ENCODE peak calls at places on chromosomes 1 and 21, in four cellular contexts. Y is A549, B is GM23338, M is mammary epithelial cell. A is an unnamed sample. For H3K4me1, the result is how much of the 10 kb centered on the place peaks cover.

GRCh38 chr1:28329395-28330153 is 734 bp downstream of the MED18 start:
- DNase-seq in Y (peak), B (peak), M (no peak), A (peak)

GRCh38 chr1:114482585-114482984 is 28.4 kb downstream of the TRIM33 start:
- DNase-seq in Y (no peak), B (peak), M (no peak), A (no peak)

GRCh38 chr1:36369061-36369470 is 16.7 kb downstream of the STK40 start:
- DNase-seq in Y (peak), B (peak), M (peak), A (no peak)

GRCh38 chr1:116565222-116565621 is 5.6 kb downstream of the CD58 start:
- DNase-seq in Y (no peak), B (no peak), M (no peak), A (no peak)

GRCh38 chr1:16980473-16981268 is at the start of gene MFAP2:
- DNase-seq in Y (no peak), B (peak), M (peak), A (no peak)

GRCh38 chr1:194175251-194175650 is 988.8 kb upstream of the B3GALT2 start:
- DNase-seq in Y (no peak), B (no peak), M (no peak), A (no peak)

GRCh38 chr1:226365166-226365565 is 42.7 kb downstream of the PARP1 start:
- DNase-seq in Y (no peak), B (no peak), M (no peak), A (no peak)

GRCh38 chr1:151403612-151404011 is 4.2 kb downstream of the PSMB4 start:
- DNase-seq in Y (no peak), B (no peak), M (no peak), A (no peak)

GRCh38 chr1:67724928-67725560 is 40.0 kb downstream of the GADD45A start:
- DNase-seq in Y (peak), B (no peak), M (peak), A (no peak)

GRCh38 chr1:61124078-61124477 is 41.7 kb downstream of the NFIA start:
- DNase-seq in Y (no peak), B (no peak), M (no peak), A (no peak)

GRCh38 chr1:211738096-211738708 is 62.8 kb upstream of the NEK2 start:
- DNase-seq in Y (no peak), B (no peak), M (no peak), A (no peak)

GRCh38 chr1:163174524-163175437 is 27.9 kb downstream of the RGS5 start:
- DNase-seq in Y (peak), B (peak), M (peak), A (peak)

GRCh38 chr1:215474940-215475339 is 92.2 kb upstream of the KCTD3 start:
- DNase-seq in Y (no peak), B (no peak), M (no peak), A (no peak)

GRCh38 chr1:115952547-115952946 is 23.8 kb upstream of the SLC22A15 start:
- DNase-seq in Y (no peak), B (no peak), M (no peak), A (no peak)

GRCh38 chr1:15531003-15531402 is 4.4 kb downstream of the DNAJC16 start:
- DNase-seq in Y (no peak), B (no peak), M (no peak), A (no peak)

GRCh38 chr1:93965888-93966287 is 56.7 kb upstream of the GCLM start:
- DNase-seq in Y (no peak), B (no peak), M (peak), A (no peak)

GRCh38 chr1:22024485-22025367 is 23.3 kb downstream of the CELA3A start:
- DNase-seq in Y (peak), B (peak), M (no peak), A (peak)

GRCh38 chr1:97252076-97252475 is 530.5 kb downstream of the PTBP2 start:
- DNase-seq in Y (peak), B (no peak), M (peak), A (no peak)

GRCh38 chr1:119361205-119361604 is 7.4 kb upstream of the HAO2 start:
- DNase-seq in Y (no peak), B (no peak), M (no peak), A (no peak)

GRCh38 chr1:6008696-6009095 is 16.5 kb upstream of the NPHP4 start:
- DNase-seq in Y (no peak), B (no peak), M (no peak), A (peak)

GRCh38 chr1:22204989-22205913 is 62.4 kb upstream of the WNT4 start:
- DNase-seq in Y (peak), B (no peak), M (no peak), A (no peak)

GRCh38 chr1:10449731-10450130 is at the start of gene CORT:
- DNase-seq in Y (no peak), B (no peak), M (no peak), A (no peak)

GRCh38 chr1:222734740-222735139 is 2.3 kb upstream of the FAM177B start:
- DNase-seq in Y (no peak), B (no peak), M (no peak), A (no peak)

GRCh38 chr1:86018311-86018923 is 138.2 kb downstream of the COL24A1 start:
- DNase-seq in Y (peak), B (peak), M (peak), A (no peak)

GRCh38 chr1:65045022-65045786 is 78.9 kb upstream of the JAK1 start:
- DNase-seq in Y (no peak), B (no peak), M (no peak), A (no peak)

GRCh38 chr1:230937370-230937769 is 41.3 kb downstream of the TTC13 start:
- DNase-seq in Y (no peak), B (no peak), M (no peak), A (no peak)

GRCh38 chr1:18951818-18952391 is 4.6 kb downstream of the IFFO2 start:
- DNase-seq in Y (no peak), B (no peak), M (peak), A (no peak)

GRCh38 chr1:175524003-175524402 is 219.4 kb downstream of the TNR start:
- DNase-seq in Y (no peak), B (no peak), M (no peak), A (no peak)

GRCh38 chr1:20279507-20279906 is 11.2 kb upstream of the VWA5B1 start:
- DNase-seq in Y (peak), B (no peak), M (peak), A (no peak)

GRCh38 chr1:247409869-247410544 is 6.0 kb upstream of the NLRP3 start:
- DNase-seq in Y (no peak), B (no peak), M (no peak), A (no peak)

GRCh38 chr1:79323240-79324025 is 316.9 kb upstream of the ADGRL4 start:
- DNase-seq in Y (peak), B (no peak), M (peak), A (no peak)

DNA sequence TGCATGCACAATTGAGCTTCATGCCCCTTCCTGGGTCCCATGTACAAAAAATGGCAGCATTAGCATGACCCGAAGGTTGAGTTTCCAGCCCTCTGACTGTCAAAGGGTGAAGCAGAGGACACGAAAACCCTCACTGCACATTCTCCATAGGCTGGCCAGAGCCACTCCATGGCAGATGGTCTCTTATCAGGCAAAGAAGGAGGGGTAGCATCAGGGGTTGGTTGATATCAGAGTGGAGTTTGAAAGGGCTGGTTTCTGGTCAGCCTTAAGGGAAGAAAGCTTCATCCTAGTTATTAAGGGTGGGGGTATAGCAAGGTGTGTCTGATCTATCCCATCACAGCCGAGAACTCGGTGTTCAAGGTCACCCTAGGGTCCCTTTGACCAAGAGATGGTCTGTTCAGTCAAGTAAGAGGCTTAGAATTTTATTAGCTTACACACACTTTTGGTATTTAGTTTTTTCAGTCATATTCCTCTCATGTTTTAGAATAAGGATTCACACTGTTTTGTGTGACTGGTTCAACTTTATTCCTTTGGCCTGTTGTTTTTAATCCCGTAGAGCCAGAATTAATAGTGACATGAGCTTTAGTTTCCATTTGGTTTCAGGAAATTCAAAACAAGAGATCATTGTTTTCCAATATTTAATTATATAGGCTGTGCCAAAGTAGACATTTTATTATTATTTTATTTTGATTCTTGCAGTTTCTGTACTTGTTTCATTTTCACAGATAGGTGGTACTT is 199.9 kb upstream of the FMN2 start:
- DNase-seq in Y (no peak), B (no peak), M (no peak), A (no peak)
- H3K4me3 ChIP-seq in Y (no peak), B (no peak), M (no peak), A (no peak)

GRCh38 chr1:24555591-24556413 is at the start of gene NCMAP:
- DNase-seq in Y (no peak), B (peak), M (no peak), A (peak)
- H3K4me1 ChIP-seq in Y (under half), B (under half), M (under half), A (under half)

GRCh38 chr1:221069956-221070355 is 190.7 kb downstream of the HLX start:
- DNase-seq in Y (no peak), B (no peak), M (no peak), A (no peak)
- H3K4me3 ChIP-seq in Y (no peak), B (no peak), M (no peak), A (no peak)

GRCh38 chr1:165892935-165893334 is 65.5 kb downstream of the UCK2 start:
- DNase-seq in Y (no peak), B (no peak), M (no peak), A (no peak)

GRCh38 chr1:165894591-165894990 is 67.2 kb downstream of the UCK2 start:
- DNase-seq in Y (peak), B (no peak), M (no peak), A (no peak)

GRCh38 chr1:165895451-165895871 is 68.0 kb downstream of the UCK2 start:
- DNase-seq in Y (no peak), B (no peak), M (no peak), A (no peak)

GRCh38 chr1:165891461-165891860 is 64.0 kb downstream of the UCK2 start:
- DNase-seq in Y (no peak), B (no peak), M (no peak), A (no peak)

DNA sequence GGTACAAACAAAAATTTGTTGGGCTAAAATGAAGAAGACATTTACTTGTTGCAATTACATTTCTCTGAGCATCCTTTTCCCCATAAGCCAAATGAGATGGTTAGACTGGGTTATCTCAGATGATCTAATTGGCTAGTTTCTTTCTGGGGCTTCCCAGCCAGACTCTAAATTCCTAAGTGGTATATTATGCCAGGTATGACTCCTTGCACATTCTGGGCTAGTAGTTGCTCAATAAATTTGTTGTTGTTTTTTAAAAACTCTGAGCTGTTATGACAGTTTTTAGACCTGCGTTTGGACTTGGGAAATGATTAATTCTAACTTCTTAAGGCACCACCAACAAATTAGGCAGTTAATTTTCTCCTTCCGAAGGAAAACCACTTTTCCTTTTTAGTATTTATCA is 66.1 kb downstream of the UCK2 start:
- DNase-seq in Y (no peak), B (no peak), M (no peak), A (no peak)
- H3K4me1 ChIP-seq in Y (under half), B (under half), M (under half), A (under half)

DNA sequence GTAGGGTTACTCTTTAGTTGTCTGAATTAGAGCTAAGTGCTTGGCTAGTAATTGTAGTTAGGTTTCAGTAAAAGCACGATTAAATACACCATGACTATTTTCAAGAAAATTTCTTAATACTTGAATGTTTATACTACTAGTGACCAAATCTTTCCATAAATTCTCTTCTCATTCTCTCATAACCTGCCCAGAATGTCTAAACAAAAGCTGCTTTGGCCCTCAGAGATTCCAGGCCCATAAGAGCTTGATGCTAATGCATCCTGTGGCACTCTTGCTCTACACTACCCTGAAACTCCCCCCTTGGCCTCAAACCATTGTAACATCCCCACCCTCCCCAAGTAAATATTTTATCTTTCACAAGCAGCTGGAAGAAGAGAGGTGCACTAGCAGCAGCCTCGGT is 315.4 kb upstream of the PLXNA2 start:
- DNase-seq in Y (no peak), B (no peak), M (no peak), A (no peak)
- H3K4me3 ChIP-seq in Y (no peak), B (no peak), M (no peak), A (no peak)

GRCh38 chr21:42663200-42663483 is 9.7 kb downstream of the PDE9A start:
- DNase-seq in Y (no peak), B (no peak), M (no peak), A (no peak)

GRCh38 chr21:42664614-42665013 is 11.2 kb downstream of the PDE9A start:
- DNase-seq in Y (no peak), B (no peak), M (no peak), A (peak)

GRCh38 chr21:42662430-42663199 is 9.2 kb downstream of the PDE9A start:
- DNase-seq in Y (no peak), B (no peak), M (no peak), A (no peak)

GRCh38 chr21:42665026-42665425 is 11.6 kb downstream of the PDE9A start:
- DNase-seq in Y (no peak), B (no peak), M (no peak), A (peak)

DNA sequence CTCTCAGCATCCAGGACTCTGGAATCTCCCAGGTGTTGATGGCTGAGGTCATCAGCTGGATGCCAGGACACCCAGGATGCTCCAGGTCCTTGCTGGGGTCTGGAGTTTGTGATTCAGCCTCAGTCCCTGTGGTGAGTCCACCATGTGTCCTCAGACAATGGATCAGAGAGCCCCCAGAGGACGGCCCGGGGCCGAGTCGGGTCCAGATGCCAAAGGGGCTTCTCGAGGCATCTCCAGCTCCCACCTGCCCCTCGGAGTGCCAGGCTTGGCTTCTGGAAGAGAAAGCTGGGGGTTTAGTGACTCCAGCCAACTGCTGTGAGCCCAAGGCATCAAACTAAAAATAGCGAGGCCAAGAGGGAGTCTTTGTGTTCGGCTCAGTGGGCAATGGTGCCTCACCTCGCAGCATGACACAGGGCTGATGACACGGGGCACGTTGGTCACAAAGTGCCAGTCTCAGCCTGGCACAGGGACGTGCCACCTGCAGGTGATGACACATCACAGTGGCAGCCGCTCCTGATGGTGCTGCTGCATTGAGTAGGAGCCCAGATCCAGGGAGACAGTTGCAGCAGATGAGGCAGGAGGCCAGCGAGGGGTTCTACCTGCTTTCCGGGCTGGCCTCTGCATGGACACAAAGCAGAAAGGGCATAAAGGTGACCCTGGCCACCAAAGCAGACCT is 10.6 kb downstream of the PDE9A start:
- DNase-seq in Y (no peak), B (no peak), M (no peak), A (peak)
- H3K4me1 ChIP-seq in Y (under half), B (under half), M (under half), A (under half)

GRCh38 chr1:167439301-167439988 is 78.9 kb downstream of the CD247 start:
- DNase-seq in Y (peak), B (peak), M (peak), A (peak)
- H3K4me3 ChIP-seq in Y (peak), B (peak), M (peak), A (peak)

DNA sequence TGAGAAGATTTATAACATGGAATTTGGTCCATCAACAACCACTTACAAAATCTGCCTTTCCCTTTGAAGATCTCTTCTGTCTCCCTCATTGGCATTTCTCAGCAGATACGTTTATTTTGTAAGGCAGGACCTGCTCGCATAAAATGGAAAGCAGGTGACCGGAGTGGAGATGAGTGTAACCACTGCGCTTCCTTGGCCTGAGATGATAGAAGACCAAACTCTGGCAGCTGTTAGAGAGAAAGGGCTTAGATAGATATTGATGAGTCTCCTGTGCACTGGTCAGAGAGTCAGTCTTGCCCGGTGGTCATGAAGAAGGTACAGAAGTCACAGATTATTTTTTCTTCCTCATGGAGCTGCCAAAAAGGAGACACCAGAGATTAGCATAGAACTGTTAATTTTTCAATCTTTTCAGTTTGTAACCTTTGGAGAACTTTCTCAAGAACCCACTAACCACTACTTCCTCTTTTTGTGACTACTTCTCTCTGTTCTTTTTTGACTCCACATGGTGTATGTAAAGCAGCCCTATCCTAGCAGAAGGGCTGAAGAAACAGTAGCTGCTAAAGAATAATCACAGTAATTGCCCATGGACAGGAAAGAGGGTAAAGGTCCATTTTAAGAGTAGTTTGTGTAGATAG is 47.6 kb downstream of the FCRL3 start:
- DNase-seq in Y (no peak), B (no peak), M (no peak), A (no peak)
- H3K4me1 ChIP-seq in Y (under half), B (under half), M (under half), A (under half)